ENCODE peak calls at places on chromosomes 13 and 19, in eight cellular contexts. C is NCI-H2107; S is left lung; U is glutamatergic neuron; O is cardiac fibroblast; T is NCI-H1930; P is nucleus accumbens; F is activated CD4-positive, alpha-beta T cell treated with anti-CD3 and anti-CD28 coated beads, Interleukin-2, amount 10 ng/mL, durations not matched to agents 7 days and 5 days. Q is an unnamed sample.

GRCh38 chr19:33273881-33274662 is 28.3 kb downstream of the CEBPA start:
- DNase-seq in C (peak; percentile 36), S (peak; percentile 81), U (peak; percentile 42), O (peak; percentile 90), T (no peak), P (no peak), F (no peak), Q (peak; percentile 60)

GRCh38 chr19:51368366-51369282 is at the start of gene CLDND2:
- DNase-seq in C (no peak), S (no peak), U (no peak), O (no peak), T (no peak), P (no peak), F (no peak), Q (no peak)

GRCh38 chr19:18915639-18916038 is 3.5 kb downstream of the COPE start:
- DNase-seq in C (no peak), S (no peak), U (peak; percentile 73), O (peak; percentile 56), T (peak; percentile 4), P (no peak), F (peak; percentile 51), Q (peak; percentile 36)

GRCh38 chr13:26529441-26529840 is 28.0 kb upstream of the WASF3 start:
- DNase-seq in C (no peak), S (no peak), U (no peak), O (peak; percentile 67), T (no peak), P (no peak), F (peak; percentile 44), Q (peak; percentile 51)

GRCh38 chr13:74794147-74794546 is 659.9 kb upstream of the KLF12 start:
- DNase-seq in C (no peak), S (no peak), U (no peak), O (no peak), T (no peak), P (no peak), F (no peak), Q (no peak)

GRCh38 chr19:2575734-2576481 is 100.0 kb downstream of the GADD45B start:
- DNase-seq in C (peak; percentile 9), S (no peak), U (no peak), O (peak; percentile 96), T (peak; percentile 34), P (no peak), F (no peak), Q (no peak)

GRCh38 chr19:50415661-50416033 is 3.1 kb upstream of the SPIB start:
- DNase-seq in C (no peak), S (peak; percentile 89), U (no peak), O (no peak), T (no peak), P (no peak), F (no peak), Q (no peak)

GRCh38 chr13:101474419-101474957 is 22.0 kb downstream of the ITGBL1 start:
- DNase-seq in C (no peak), S (no peak), U (peak; percentile 41), O (peak; percentile 90), T (no peak), P (no peak), F (no peak), Q (peak; percentile 85)

GRCh38 chr13:59700281-59700680 is 463.4 kb downstream of the DIAPH3 start:
- DNase-seq in C (no peak), S (no peak), U (no peak), O (no peak), T (no peak), P (no peak), F (no peak), Q (peak; percentile 25)

GRCh38 chr19:1511989-1512338 is 855 bp downstream of the ADAMTSL5 start:
- DNase-seq in C (no peak), S (no peak), U (no peak), O (no peak), T (no peak), P (no peak), F (no peak), Q (no peak)

GRCh38 chr13:109788372-109789195 is 2.2 kb upstream of the IRS2 start:
- DNase-seq in C (no peak), S (no peak), U (no peak), O (no peak), T (no peak), P (no peak), F (no peak), Q (no peak)

GRCh38 chr13:52026246-52026626 is 1.7 kb downstream of the UTP14C start:
- DNase-seq in C (no peak), S (no peak), U (no peak), O (no peak), T (no peak), P (no peak), F (no peak), Q (no peak)

GRCh38 chr13:110409581-110409992 is 102.5 kb downstream of the COL4A2 start:
- DNase-seq in C (no peak), S (no peak), U (no peak), O (peak; percentile 81), T (no peak), P (no peak), F (no peak), Q (no peak)

GRCh38 chr13:85590231-85590931 is 208.8 kb downstream of the SLITRK6 start:
- DNase-seq in C (no peak), S (no peak), U (no peak), O (no peak), T (no peak), P (no peak), F (no peak), Q (no peak)

GRCh38 chr13:70473912-70474311 is 365.7 kb upstream of the KLHL1 start:
- DNase-seq in C (no peak), S (no peak), U (no peak), O (no peak), T (no peak), P (no peak), F (no peak), Q (no peak)

GRCh38 chr19:45076029-45076850 is at the start of gene ZNF296:
- DNase-seq in C (no peak), S (peak; percentile 97), U (peak; percentile 74), O (peak; percentile 35), T (peak; percentile 83), P (no peak), F (peak; percentile 79), Q (no peak)

GRCh38 chr19:1258707-1259205 is 10.4 kb downstream of the MIDN start:
- DNase-seq in C (no peak), S (no peak), U (no peak), O (no peak), T (no peak), P (no peak), F (no peak), Q (no peak)

GRCh38 chr13:109858319-109858718 is 71.9 kb upstream of the IRS2 start:
- DNase-seq in C (no peak), S (no peak), U (no peak), O (no peak), T (no peak), P (no peak), F (no peak), Q (no peak)

GRCh38 chr13:113588394-113589111 is 4.0 kb downstream of the TFDP1 start:
- DNase-seq in C (no peak), S (no peak), U (no peak), O (no peak), T (no peak), P (no peak), F (no peak), Q (no peak)

GRCh38 chr19:5395996-5396939 is 55.7 kb upstream of the PTPRS start:
- DNase-seq in C (peak; percentile 28), S (no peak), U (peak; percentile 24), O (no peak), T (no peak), P (no peak), F (no peak), Q (no peak)

GRCh38 chr19:31110331-31110730 is 238.9 kb downstream of the TSHZ3 start:
- DNase-seq in C (no peak), S (no peak), U (no peak), O (peak; percentile 65), T (peak; percentile 26), P (no peak), F (no peak), Q (peak; percentile 29)

GRCh38 chr19:2248136-2249009 is 750 bp upstream of the AMH start:
- DNase-seq in C (no peak), S (peak; percentile 47), U (no peak), O (no peak), T (no peak), P (no peak), F (no peak), Q (no peak)

GRCh38 chr13:44364601-44365000 is 9.0 kb upstream of the SERP2 start:
- DNase-seq in C (no peak), S (no peak), U (no peak), O (no peak), T (no peak), P (no peak), F (no peak), Q (peak; percentile 63)

GRCh38 chr19:43751466-43752220 is 3.1 kb downstream of the SMG9 start:
- DNase-seq in C (no peak), S (no peak), U (no peak), O (peak; percentile 13), T (no peak), P (no peak), F (no peak), Q (peak; percentile 30)

GRCh38 chr19:18117692-18118378 is 20.3 kb downstream of the MAST3 start:
- DNase-seq in C (peak; percentile 84), S (peak; percentile 99), U (peak; percentile 97), O (peak; percentile 90), T (peak; percentile 70), P (peak; percentile 55), F (peak; percentile 92), Q (peak; percentile 85)